ENCODE peak calls at places on chromosomes 7 and 10, in eight cellular contexts. C is dorsolateral prefrontal cortex, H is lung, Q is A549, S is AG04450, D is right atrium auricular region, N is ovary, O is IMR-90. E is an unnamed sample.

GRCh38 chr7:22858640-22859561 is 36.3 kb upstream of the TOMM7 start:
- DNase-seq in C (no peak), H (no peak), Q (peak; percentile 46), S (peak; percentile 96), D (no peak), N (no peak), O (peak; percentile 99), E (no peak)

GRCh38 chr10:26336979-26337378 is 101.2 kb upstream of the APBB1IP start:
- DNase-seq in C (no peak), H (no peak), Q (no peak), S (no peak), D (no peak), N (no peak), O (no peak), E (no peak)

GRCh38 chr7:82209200-82209599 is 234.4 kb downstream of the CACNA2D1 start:
- DNase-seq in C (no peak), H (no peak), Q (no peak), S (no peak), D (no peak), N (no peak), O (no peak), E (no peak)

GRCh38 chr10:124722812-124723783 is 21.1 kb downstream of the FAM53B start:
- DNase-seq in C (peak; percentile 38), H (no peak), Q (no peak), S (no peak), D (no peak), N (peak; percentile 61), O (no peak), E (no peak)

GRCh38 chr7:76394962-76395361 is 14.5 kb downstream of the SSC4D start:
- DNase-seq in C (peak; percentile 47), H (no peak), Q (no peak), S (no peak), D (no peak), N (no peak), O (no peak), E (no peak)

GRCh38 chr7:92830532-92831110 is 5.8 kb downstream of the CDK6 start:
- DNase-seq in C (no peak), H (no peak), Q (no peak), S (no peak), D (no peak), N (no peak), O (peak; percentile 46), E (no peak)

GRCh38 chr7:91892099-91892788 is 11.7 kb upstream of the MTERF1 start:
- DNase-seq in C (no peak), H (no peak), Q (no peak), S (no peak), D (no peak), N (no peak), O (no peak), E (no peak)

GRCh38 chr10:88979153-88979562 is 11.4 kb upstream of the FAS start:
- DNase-seq in C (no peak), H (no peak), Q (no peak), S (no peak), D (no peak), N (peak; percentile 70), O (peak; percentile 76), E (no peak)

GRCh38 chr10:649798-650690 is 39.4 kb downstream of the DIP2C start:
- DNase-seq in C (no peak), H (no peak), Q (peak; percentile 46), S (peak; percentile 47), D (no peak), N (peak; percentile 77), O (peak; percentile 82), E (no peak)

GRCh38 chr10:8894148-8894547 is 839.7 kb downstream of the GATA3 start:
- DNase-seq in C (no peak), H (no peak), Q (no peak), S (no peak), D (no peak), N (no peak), O (no peak), E (no peak)

GRCh38 chr10:34145751-34146150 is 669.3 kb downstream of the PARD3 start:
- DNase-seq in C (no peak), H (no peak), Q (no peak), S (no peak), D (no peak), N (no peak), O (peak; percentile 64), E (no peak)

GRCh38 chr10:78502208-78502943 is 468.7 kb downstream of the RPS24 start:
- DNase-seq in C (no peak), H (no peak), Q (no peak), S (no peak), D (no peak), N (no peak), O (peak; percentile 67), E (no peak)

GRCh38 chr10:30233186-30233958 is 115.7 kb downstream of the MTPAP start:
- DNase-seq in C (no peak), H (no peak), Q (no peak), S (no peak), D (no peak), N (no peak), O (peak; percentile 56), E (no peak)

GRCh38 chr10:31121074-31121685 is 89.5 kb upstream of the ZNF438 start:
- DNase-seq in C (no peak), H (no peak), Q (no peak), S (no peak), D (no peak), N (no peak), O (peak; percentile 31), E (no peak)

GRCh38 chr10:86952106-86952505 is 5.3 kb downstream of the MMRN2 start:
- DNase-seq in C (no peak), H (no peak), Q (no peak), S (no peak), D (no peak), N (peak; percentile 13), O (no peak), E (no peak)

GRCh38 chr7:65239707-65240352 is 133.8 kb upstream of the ZNF92 start:
- DNase-seq in C (no peak), H (peak; percentile 48), Q (peak; percentile 36), S (no peak), D (no peak), N (no peak), O (no peak), E (no peak)

GRCh38 chr7:157771-158251 is 34.6 kb upstream of the FAM20C start:
- DNase-seq in C (no peak), H (no peak), Q (no peak), S (no peak), D (no peak), N (peak; percentile 24), O (no peak), E (no peak)

GRCh38 chr7:40658731-40659130 is 523.9 kb downstream of the SUGCT start:
- DNase-seq in C (no peak), H (no peak), Q (no peak), S (no peak), D (no peak), N (no peak), O (peak; percentile 57), E (no peak)

GRCh38 chr7:75584385-75584784 is 92.3 kb downstream of the SPDYE5 start:
- DNase-seq in C (no peak), H (no peak), Q (no peak), S (no peak), D (no peak), N (no peak), O (no peak), E (no peak)

GRCh38 chr10:114271779-114272167 is 32.7 kb downstream of the VWA2 start:
- DNase-seq in C (no peak), H (peak; percentile 37), Q (peak; percentile 65), S (peak; percentile 76), D (peak; percentile 80), N (no peak), O (peak; percentile 95), E (no peak)

GRCh38 chr10:86730227-86730626 is 26.2 kb upstream of the BMPR1A start:
- DNase-seq in C (no peak), H (no peak), Q (no peak), S (no peak), D (peak; percentile 75), N (peak; percentile 55), O (peak; percentile 6), E (no peak)

GRCh38 chr10:96834121-96834520 is 2.0 kb downstream of the LCOR start:
- DNase-seq in C (no peak), H (no peak), Q (no peak), S (no peak), D (no peak), N (no peak), O (peak; percentile 28), E (no peak)

DNA sequence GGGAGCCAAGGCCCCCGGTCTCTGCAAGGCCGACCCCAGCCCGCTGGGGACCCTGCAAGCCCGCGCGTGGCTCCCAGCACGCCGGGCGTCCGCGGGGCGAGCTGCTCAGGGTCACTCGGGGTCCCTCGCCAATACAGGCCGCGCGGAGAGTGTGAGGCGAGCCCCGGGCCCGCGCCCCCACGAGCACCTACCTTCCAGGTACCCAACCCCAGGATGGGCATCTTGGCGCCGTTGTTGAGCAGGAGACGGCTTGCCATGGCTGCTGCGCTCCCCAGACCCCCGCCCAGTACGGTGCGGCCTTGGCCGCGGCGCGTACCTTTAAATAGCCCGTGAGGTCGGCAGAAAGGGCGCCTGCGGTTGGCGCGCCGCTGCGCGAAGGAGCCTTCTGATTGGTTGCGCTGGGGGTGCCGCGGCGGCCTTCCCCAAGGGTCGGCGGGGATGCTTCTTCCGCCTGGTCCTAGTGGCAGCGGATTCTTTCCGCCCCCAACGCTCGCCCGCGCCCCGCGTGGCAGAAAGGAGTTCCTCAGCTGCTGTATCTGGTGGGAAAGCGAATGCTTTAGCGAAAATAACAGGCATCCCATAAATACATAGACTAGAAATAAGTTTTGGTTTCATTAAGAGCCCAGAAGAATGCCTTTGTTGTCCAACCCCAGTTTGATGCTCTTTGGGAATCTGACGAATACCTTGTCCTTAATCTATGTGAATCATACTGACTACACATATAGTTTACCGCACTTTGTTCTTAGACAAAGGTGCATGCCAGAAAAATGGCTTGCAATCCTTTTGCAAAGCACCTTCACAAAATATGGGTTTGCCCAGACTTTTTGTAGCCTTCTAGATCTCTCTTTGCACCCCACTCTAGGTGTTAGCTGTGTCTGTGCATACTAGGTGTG is at the start of gene AKR1B1:
- DNase-seq in C (peak; percentile 92), H (peak; percentile 86), Q (peak; percentile 99), S (peak; percentile 81), D (peak; percentile 95), N (peak; percentile 95), O (peak; percentile 88), E (peak; percentile 93)
- TF ChIP-seq CTCF in C (peak; percentile 73), H (no peak), Q (peak; percentile 56), S (peak; percentile 76), D (peak; percentile 65), N (peak; percentile 65), O (peak; percentile 67), E (no peak)

GRCh38 chr10:44979281-44980181 is 922 bp upstream of the DEPP1 start:
- DNase-seq in C (no peak), H (no peak), Q (no peak), S (no peak), D (no peak), N (peak; percentile 41), O (no peak), E (no peak)
- H3K4me3 ChIP-seq in C (no peak overlapping the region), H (no peak overlapping the region), Q (no peak overlapping the region), S (no peak overlapping the region), D (no peak overlapping the region), N (no peak overlapping the region), O (no peak overlapping the region), E (no peak overlapping the region)

GRCh38 chr7:150374026-150374425 is 5.1 kb upstream of the ZNF775 start:
- DNase-seq in C (no peak), H (no peak), Q (no peak), S (no peak), D (no peak), N (peak; percentile 31), O (no peak), E (no peak)
- H3K27ac ChIP-seq in C (no peak overlapping the region), H (no peak overlapping the region), Q (no peak overlapping the region), S (no peak overlapping the region), D (no peak overlapping the region), N (no peak overlapping the region), O (no peak overlapping the region), E (no peak overlapping the region)

GRCh38 chr10:11533328-11533781 is 78.1 kb downstream of the USP6NL start:
- DNase-seq in C (no peak), H (no peak), Q (no peak), S (no peak), D (no peak), N (no peak), O (peak; percentile 33), E (no peak)
- TF ChIP-seq CTCF in C (no peak), H (no peak), Q (no peak), S (peak; percentile 52), D (peak; percentile 42), N (no peak), O (peak; percentile 18), E (no peak)

E was measured in vagina.